ENCODE peak calls at places on chromosome 3, in five cellular contexts. One of them, this sample, is unnamed.

GRCh38 chr3:98027084-98027445 is 8.1 kb downstream of the GABRR3 start:
- DNase-seq in right cardiac atrium: no peak
- DNase-seq in NB4: no peak
- DNase-seq in GOT3: no peak
- DNase-seq in stimulated activated CD4-positive, alpha-beta T cell treated with anti-CD3 and anti-CD28 coated beads, Interleukin-1b, Interleukin-23, amount 100 ng/mL, for 24 hours: no peak
- DNase-seq in this sample: no peak

GRCh38 chr3:126355777-126356372 is 1.3 kb downstream of the KLF15 start:
- DNase-seq in right cardiac atrium: peak; percentile 99
- DNase-seq in NB4: no peak
- DNase-seq in GOT3: no peak
- DNase-seq in stimulated activated CD4-positive, alpha-beta T cell treated with anti-CD3 and anti-CD28 coated beads, Interleukin-1b, Interleukin-23, amount 100 ng/mL, for 24 hours: no peak
- DNase-seq in this sample: no peak

GRCh38 chr3:171393032-171393744 is 67.0 kb downstream of the TNIK start:
- DNase-seq in right cardiac atrium: no peak
- DNase-seq in NB4: no peak
- DNase-seq in GOT3: no peak
- DNase-seq in stimulated activated CD4-positive, alpha-beta T cell treated with anti-CD3 and anti-CD28 coated beads, Interleukin-1b, Interleukin-23, amount 100 ng/mL, for 24 hours: no peak
- DNase-seq in this sample: no peak

GRCh38 chr3:5245927-5246326 is 58.4 kb downstream of the EDEM1 start:
- DNase-seq in right cardiac atrium: no peak
- DNase-seq in NB4: peak; percentile 12
- DNase-seq in GOT3: no peak
- DNase-seq in stimulated activated CD4-positive, alpha-beta T cell treated with anti-CD3 and anti-CD28 coated beads, Interleukin-1b, Interleukin-23, amount 100 ng/mL, for 24 hours: no peak
- DNase-seq in this sample: no peak

GRCh38 chr3:130946876-130947275 is 53.0 kb downstream of the ATP2C1 start:
- DNase-seq in right cardiac atrium: no peak
- DNase-seq in NB4: no peak
- DNase-seq in GOT3: no peak
- DNase-seq in stimulated activated CD4-positive, alpha-beta T cell treated with anti-CD3 and anti-CD28 coated beads, Interleukin-1b, Interleukin-23, amount 100 ng/mL, for 24 hours: no peak
- DNase-seq in this sample: no peak

GRCh38 chr3:43048470-43048869 is 57.4 kb downstream of the POMGNT2 start:
- DNase-seq in right cardiac atrium: no peak
- DNase-seq in NB4: no peak
- DNase-seq in GOT3: no peak
- DNase-seq in stimulated activated CD4-positive, alpha-beta T cell treated with anti-CD3 and anti-CD28 coated beads, Interleukin-1b, Interleukin-23, amount 100 ng/mL, for 24 hours: no peak
- DNase-seq in this sample: no peak

GRCh38 chr3:134029734-134030381 is at the start of gene SLCO2A1:
- DNase-seq in right cardiac atrium: peak; percentile 79
- DNase-seq in NB4: peak; percentile 51
- DNase-seq in GOT3: no peak
- DNase-seq in stimulated activated CD4-positive, alpha-beta T cell treated with anti-CD3 and anti-CD28 coated beads, Interleukin-1b, Interleukin-23, amount 100 ng/mL, for 24 hours: no peak
- DNase-seq in this sample: no peak

GRCh38 chr3:42705039-42705767 is 2.6 kb upstream of the HHATL start:
- DNase-seq in right cardiac atrium: peak; percentile 35
- DNase-seq in NB4: no peak
- DNase-seq in GOT3: no peak
- DNase-seq in stimulated activated CD4-positive, alpha-beta T cell treated with anti-CD3 and anti-CD28 coated beads, Interleukin-1b, Interleukin-23, amount 100 ng/mL, for 24 hours: no peak
- DNase-seq in this sample: no peak

GRCh38 chr3:69182588-69183299 is 60.3 kb upstream of the LMOD3 start:
- DNase-seq in right cardiac atrium: no peak
- DNase-seq in NB4: no peak
- DNase-seq in GOT3: no peak
- DNase-seq in stimulated activated CD4-positive, alpha-beta T cell treated with anti-CD3 and anti-CD28 coated beads, Interleukin-1b, Interleukin-23, amount 100 ng/mL, for 24 hours: no peak
- DNase-seq in this sample: no peak

GRCh38 chr3:48011771-48012170 is 4.4 kb downstream of the MAP4 start:
- DNase-seq in right cardiac atrium: no peak
- DNase-seq in NB4: no peak
- DNase-seq in GOT3: no peak
- DNase-seq in stimulated activated CD4-positive, alpha-beta T cell treated with anti-CD3 and anti-CD28 coated beads, Interleukin-1b, Interleukin-23, amount 100 ng/mL, for 24 hours: no peak
- DNase-seq in this sample: no peak

GRCh38 chr3:71303627-71304260 is 279.8 kb downstream of the FOXP1 start:
- DNase-seq in right cardiac atrium: no peak
- DNase-seq in NB4: no peak
- DNase-seq in GOT3: no peak
- DNase-seq in stimulated activated CD4-positive, alpha-beta T cell treated with anti-CD3 and anti-CD28 coated beads, Interleukin-1b, Interleukin-23, amount 100 ng/mL, for 24 hours: no peak
- DNase-seq in this sample: no peak

GRCh38 chr3:177977381-177978158 is 558.7 kb upstream of the KCNMB2 start:
- DNase-seq in right cardiac atrium: no peak
- DNase-seq in NB4: peak; percentile 3
- DNase-seq in GOT3: no peak
- DNase-seq in stimulated activated CD4-positive, alpha-beta T cell treated with anti-CD3 and anti-CD28 coated beads, Interleukin-1b, Interleukin-23, amount 100 ng/mL, for 24 hours: no peak
- DNase-seq in this sample: no peak

GRCh38 chr3:127779747-127780146 is 42.6 kb downstream of the MGLL start:
- DNase-seq in right cardiac atrium: no peak
- DNase-seq in NB4: peak; percentile 33
- DNase-seq in GOT3: no peak
- DNase-seq in stimulated activated CD4-positive, alpha-beta T cell treated with anti-CD3 and anti-CD28 coated beads, Interleukin-1b, Interleukin-23, amount 100 ng/mL, for 24 hours: no peak
- DNase-seq in this sample: no peak

GRCh38 chr3:4644954-4645353 is 151.8 kb downstream of the ITPR1 start:
- DNase-seq in right cardiac atrium: no peak
- DNase-seq in NB4: no peak
- DNase-seq in GOT3: no peak
- DNase-seq in stimulated activated CD4-positive, alpha-beta T cell treated with anti-CD3 and anti-CD28 coated beads, Interleukin-1b, Interleukin-23, amount 100 ng/mL, for 24 hours: no peak
- DNase-seq in this sample: no peak

GRCh38 chr3:196203833-196204232 is 7.4 kb downstream of the ZDHHC19 start:
- DNase-seq in right cardiac atrium: no peak
- DNase-seq in NB4: no peak
- DNase-seq in GOT3: no peak
- DNase-seq in stimulated activated CD4-positive, alpha-beta T cell treated with anti-CD3 and anti-CD28 coated beads, Interleukin-1b, Interleukin-23, amount 100 ng/mL, for 24 hours: no peak
- DNase-seq in this sample: no peak

GRCh38 chr3:20185364-20185732 is 658 bp downstream of the SGO1 start:
- DNase-seq in right cardiac atrium: no peak
- DNase-seq in NB4: no peak
- DNase-seq in GOT3: no peak
- DNase-seq in stimulated activated CD4-positive, alpha-beta T cell treated with anti-CD3 and anti-CD28 coated beads, Interleukin-1b, Interleukin-23, amount 100 ng/mL, for 24 hours: no peak
- DNase-seq in this sample: no peak

GRCh38 chr3:52779411-52780297 is 2.3 kb downstream of the ITIH1 start:
- DNase-seq in right cardiac atrium: no peak
- DNase-seq in NB4: peak; percentile 75
- DNase-seq in GOT3: no peak
- DNase-seq in stimulated activated CD4-positive, alpha-beta T cell treated with anti-CD3 and anti-CD28 coated beads, Interleukin-1b, Interleukin-23, amount 100 ng/mL, for 24 hours: no peak
- DNase-seq in this sample: no peak

GRCh38 chr3:183641875-183642274 is 6.5 kb downstream of the KLHL24 start:
- DNase-seq in right cardiac atrium: no peak
- DNase-seq in NB4: no peak
- DNase-seq in GOT3: no peak
- DNase-seq in stimulated activated CD4-positive, alpha-beta T cell treated with anti-CD3 and anti-CD28 coated beads, Interleukin-1b, Interleukin-23, amount 100 ng/mL, for 24 hours: no peak
- DNase-seq in this sample: no peak

GRCh38 chr3:51024765-51025681 is 350.3 kb downstream of the DOCK3 start:
- DNase-seq in right cardiac atrium: peak; percentile 46
- DNase-seq in NB4: peak; percentile 5
- DNase-seq in GOT3: no peak
- DNase-seq in stimulated activated CD4-positive, alpha-beta T cell treated with anti-CD3 and anti-CD28 coated beads, Interleukin-1b, Interleukin-23, amount 100 ng/mL, for 24 hours: peak; percentile 38
- DNase-seq in this sample: peak; percentile 36

GRCh38 chr3:169147246-169148008 is 516.1 kb downstream of the MECOM start:
- DNase-seq in right cardiac atrium: peak; percentile 83
- DNase-seq in NB4: peak; percentile 17
- DNase-seq in GOT3: no peak
- DNase-seq in stimulated activated CD4-positive, alpha-beta T cell treated with anti-CD3 and anti-CD28 coated beads, Interleukin-1b, Interleukin-23, amount 100 ng/mL, for 24 hours: no peak
- DNase-seq in this sample: no peak

GRCh38 chr3:142866841-142867631 is 21.8 kb downstream of the PCOLCE2 start:
- DNase-seq in right cardiac atrium: no peak
- DNase-seq in NB4: peak; percentile 30
- DNase-seq in GOT3: no peak
- DNase-seq in stimulated activated CD4-positive, alpha-beta T cell treated with anti-CD3 and anti-CD28 coated beads, Interleukin-1b, Interleukin-23, amount 100 ng/mL, for 24 hours: no peak
- DNase-seq in this sample: no peak

GRCh38 chr3:179416681-179417080 is 34.6 kb downstream of the GNB4 start:
- DNase-seq in right cardiac atrium: no peak
- DNase-seq in NB4: no peak
- DNase-seq in GOT3: no peak
- DNase-seq in stimulated activated CD4-positive, alpha-beta T cell treated with anti-CD3 and anti-CD28 coated beads, Interleukin-1b, Interleukin-23, amount 100 ng/mL, for 24 hours: no peak
- DNase-seq in this sample: no peak

GRCh38 chr3:69252631-69253030 is 130.2 kb upstream of the LMOD3 start:
- DNase-seq in right cardiac atrium: no peak
- DNase-seq in NB4: no peak
- DNase-seq in GOT3: no peak
- DNase-seq in stimulated activated CD4-positive, alpha-beta T cell treated with anti-CD3 and anti-CD28 coated beads, Interleukin-1b, Interleukin-23, amount 100 ng/mL, for 24 hours: no peak
- DNase-seq in this sample: no peak

GRCh38 chr3:171396048-171396447 is 64.2 kb downstream of the TNIK start:
- DNase-seq in right cardiac atrium: no peak
- DNase-seq in NB4: no peak
- DNase-seq in GOT3: no peak
- DNase-seq in stimulated activated CD4-positive, alpha-beta T cell treated with anti-CD3 and anti-CD28 coated beads, Interleukin-1b, Interleukin-23, amount 100 ng/mL, for 24 hours: no peak
- DNase-seq in this sample: no peak

GRCh38 chr3:133763797-133764734 is 17.9 kb downstream of the TF start:
- DNase-seq in right cardiac atrium: no peak
- DNase-seq in NB4: no peak
- DNase-seq in GOT3: no peak
- DNase-seq in stimulated activated CD4-positive, alpha-beta T cell treated with anti-CD3 and anti-CD28 coated beads, Interleukin-1b, Interleukin-23, amount 100 ng/mL, for 24 hours: no peak
- DNase-seq in this sample: no peak

GRCh38 chr3:38374221-38374620 is 27.6 kb downstream of the XYLB start:
- DNase-seq in right cardiac atrium: no peak
- DNase-seq in NB4: peak; percentile 88
- DNase-seq in GOT3: no peak
- DNase-seq in stimulated activated CD4-positive, alpha-beta T cell treated with anti-CD3 and anti-CD28 coated beads, Interleukin-1b, Interleukin-23, amount 100 ng/mL, for 24 hours: no peak
- DNase-seq in this sample: no peak

GRCh38 chr3:183518446-183519185 is 36.9 kb downstream of the KLHL6 start:
- DNase-seq in right cardiac atrium: no peak
- DNase-seq in NB4: peak; percentile 50
- DNase-seq in GOT3: no peak
- DNase-seq in stimulated activated CD4-positive, alpha-beta T cell treated with anti-CD3 and anti-CD28 coated beads, Interleukin-1b, Interleukin-23, amount 100 ng/mL, for 24 hours: no peak
- DNase-seq in this sample: no peak

GRCh38 chr3:61571516-61572336 is 10.4 kb downstream of the PTPRG start:
- DNase-seq in right cardiac atrium: no peak
- DNase-seq in NB4: no peak
- DNase-seq in GOT3: no peak
- DNase-seq in stimulated activated CD4-positive, alpha-beta T cell treated with anti-CD3 and anti-CD28 coated beads, Interleukin-1b, Interleukin-23, amount 100 ng/mL, for 24 hours: no peak
- DNase-seq in this sample: no peak

GRCh38 chr3:57675530-57675929 is 17.3 kb downstream of the DENND6A start:
- DNase-seq in right cardiac atrium: no peak
- DNase-seq in NB4: peak; percentile 41
- DNase-seq in GOT3: no peak
- DNase-seq in stimulated activated CD4-positive, alpha-beta T cell treated with anti-CD3 and anti-CD28 coated beads, Interleukin-1b, Interleukin-23, amount 100 ng/mL, for 24 hours: no peak
- DNase-seq in this sample: no peak

GRCh38 chr3:129122697-129123055 is 1.1 kb upstream of the RAB43 start:
- DNase-seq in right cardiac atrium: no peak
- DNase-seq in NB4: peak; percentile 17
- DNase-seq in GOT3: no peak
- DNase-seq in stimulated activated CD4-positive, alpha-beta T cell treated with anti-CD3 and anti-CD28 coated beads, Interleukin-1b, Interleukin-23, amount 100 ng/mL, for 24 hours: no peak
- DNase-seq in this sample: no peak

GRCh38 chr3:161070980-161071663 is 34.0 kb downstream of the B3GALNT1 start:
- DNase-seq in right cardiac atrium: no peak
- DNase-seq in NB4: no peak
- DNase-seq in GOT3: no peak
- DNase-seq in stimulated activated CD4-positive, alpha-beta T cell treated with anti-CD3 and anti-CD28 coated beads, Interleukin-1b, Interleukin-23, amount 100 ng/mL, for 24 hours: no peak
- DNase-seq in this sample: no peak

GRCh38 chr3:194686414-194686815 is 732 bp downstream of the FAM43A start:
- DNase-seq in right cardiac atrium: peak; percentile 57
- DNase-seq in NB4: no peak
- DNase-seq in GOT3: no peak
- DNase-seq in stimulated activated CD4-positive, alpha-beta T cell treated with anti-CD3 and anti-CD28 coated beads, Interleukin-1b, Interleukin-23, amount 100 ng/mL, for 24 hours: no peak
- DNase-seq in this sample: no peak

GRCh38 chr3:48820626-48821324 is 26.9 kb downstream of the PRKAR2A start:
- DNase-seq in right cardiac atrium: no peak
- DNase-seq in NB4: no peak
- DNase-seq in GOT3: no peak
- DNase-seq in stimulated activated CD4-positive, alpha-beta T cell treated with anti-CD3 and anti-CD28 coated beads, Interleukin-1b, Interleukin-23, amount 100 ng/mL, for 24 hours: no peak
- DNase-seq in this sample: no peak